ENCODE peak calls at places on chromosome 1, in five cellular contexts. R, D, W, A and S are unnamed samples.
A peak's percentile ranks its signal among the peaks of the same experiment; 100 is the strongest.

GRCh38 chr1:64536836-64537490 is 67.0 kb downstream of the CACHD1 start:
- DNase-seq in R (no peak), D (no peak), W (no peak), A (no peak), S (no peak)

GRCh38 chr1:154598871-154599635 is 8.9 kb downstream of the ADAR start:
- DNase-seq in R (no peak), D (no peak), W (no peak), A (no peak), S (no peak)

GRCh38 chr1:180519846-180520245 is 17.5 kb upstream of the ACBD6 start:
- DNase-seq in R (no peak), D (no peak), W (no peak), A (no peak), S (no peak)

GRCh38 chr1:201946224-201946908 is at the start of gene LMOD1:
- DNase-seq in R (peak; percentile 72), D (peak; percentile 84), W (no peak), A (peak; percentile 74), S (no peak)

GRCh38 chr1:165387956-165388355 is 31.4 kb upstream of the LMX1A start:
- DNase-seq in R (no peak), D (no peak), W (no peak), A (no peak), S (no peak)

GRCh38 chr1:248111157-248111556 is 16.2 kb downstream of the OR2L13 start:
- DNase-seq in R (no peak), D (no peak), W (no peak), A (no peak), S (no peak)

GRCh38 chr1:151371744-151372410 is 628 bp downstream of the SELENBP1 start:
- DNase-seq in R (peak; percentile 73), D (no peak), W (no peak), A (no peak), S (no peak)

GRCh38 chr1:203328714-203329122 is 22.2 kb downstream of the FMOD start:
- DNase-seq in R (peak; percentile 74), D (no peak), W (no peak), A (no peak), S (no peak)

GRCh38 chr1:71351438-71351837 is 270.6 kb upstream of the ZRANB2 start:
- DNase-seq in R (no peak), D (no peak), W (no peak), A (no peak), S (no peak)

GRCh38 chr1:1068374-1069060 is 5.6 kb downstream of the RNF223 start:
- DNase-seq in R (peak; percentile 87), D (peak; percentile 71), W (no peak), A (no peak), S (peak; percentile 37)

GRCh38 chr1:111569913-111570312 is 49.7 kb upstream of the RAP1A start:
- DNase-seq in R (no peak), D (no peak), W (no peak), A (no peak), S (no peak)

GRCh38 chr1:9371391-9371935 is 78.8 kb downstream of the SPSB1 start:
- DNase-seq in R (peak; percentile 33), D (no peak), W (no peak), A (no peak), S (no peak)

GRCh38 chr1:27522148-27522859 is 32.3 kb upstream of the WASF2 start:
- DNase-seq in R (no peak), D (no peak), W (no peak), A (peak; percentile 87), S (no peak)

GRCh38 chr1:34460193-34460592 is 283.5 kb downstream of the C1orf94 start:
- DNase-seq in R (peak; percentile 60), D (peak; percentile 85), W (peak; percentile 31), A (no peak), S (peak; percentile 79)

GRCh38 chr1:208239518-208240381 is 4.4 kb downstream of the PLXNA2 start:
- DNase-seq in R (peak; percentile 84), D (no peak), W (no peak), A (no peak), S (no peak)

GRCh38 chr1:10905841-10906655 is 106.4 kb upstream of the TARDBP start:
- DNase-seq in R (no peak), D (no peak), W (no peak), A (no peak), S (no peak)

GRCh38 chr1:7621334-7622219 is 149.5 kb upstream of the VAMP3 start:
- DNase-seq in R (no peak), D (no peak), W (no peak), A (no peak), S (no peak)

GRCh38 chr1:56452027-56453011 is 127.0 kb downstream of the PLPP3 start:
- DNase-seq in R (no peak), D (no peak), W (no peak), A (peak; percentile 35), S (no peak)

GRCh38 chr1:12454406-12455391 is 163.3 kb downstream of the DHRS3 start:
- DNase-seq in R (no peak), D (no peak), W (no peak), A (peak; percentile 81), S (no peak)

GRCh38 chr1:210739627-210740026 is 394.3 kb downstream of the KCNH1 start:
- DNase-seq in R (no peak), D (no peak), W (no peak), A (no peak), S (no peak)

GRCh38 chr1:235831148-235831547 is 35.6 kb downstream of the LYST start:
- DNase-seq in R (no peak), D (no peak), W (peak; percentile 35), A (no peak), S (peak; percentile 75)

GRCh38 chr1:41218152-41218551 is 24.0 kb downstream of the SCMH1 start:
- DNase-seq in R (no peak), D (no peak), W (no peak), A (no peak), S (no peak)

GRCh38 chr1:46062651-46063319 is 69.6 kb downstream of the PIK3R3 start:
- DNase-seq in R (peak; percentile 22), D (no peak), W (peak; percentile 51), A (no peak), S (peak; percentile 56)

GRCh38 chr1:205963352-205963751 is 20.1 kb upstream of the SLC26A9 start:
- DNase-seq in R (no peak), D (no peak), W (no peak), A (no peak), S (no peak)

GRCh38 chr1:93661829-93662474 is 19.7 kb downstream of the BCAR3 start:
- DNase-seq in R (no peak), D (no peak), W (no peak), A (no peak), S (peak; percentile 13)

GRCh38 chr1:209835782-209836298 is 8.1 kb downstream of the UTP25 start:
- DNase-seq in R (no peak), D (no peak), W (no peak), A (no peak), S (no peak)

GRCh38 chr1:8813016-8813763 is 4.2 kb downstream of the RERE start:
- DNase-seq in R (no peak), D (no peak), W (no peak), A (no peak), S (no peak)

GRCh38 chr1:242212401-242212800 is 213.5 kb upstream of the MAP1LC3C start:
- DNase-seq in R (no peak), D (peak; percentile 62), W (no peak), A (no peak), S (no peak)

GRCh38 chr1:26190373-26190987 is at the start of gene CATSPER4:
- DNase-seq in R (no peak), D (peak; percentile 77), W (no peak), A (no peak), S (no peak)

GRCh38 chr1:239368436-239369109 is 17.8 kb upstream of the CHRM3 start:
- DNase-seq in R (peak; percentile 63), D (no peak), W (no peak), A (no peak), S (no peak)

GRCh38 chr1:64654519-64655341 is 90.1 kb upstream of the RAVER2 start:
- DNase-seq in R (no peak), D (no peak), W (no peak), A (no peak), S (no peak)

GRCh38 chr1:154743536-154744036 is 126.5 kb downstream of the KCNN3 start:
- DNase-seq in R (no peak), D (no peak), W (no peak), A (no peak), S (no peak)

GRCh38 chr1:20416706-20417105 is 69.3 kb downstream of the CAMK2N1 start:
- DNase-seq in R (no peak), D (no peak), W (no peak), A (no peak), S (no peak)

DNA sequence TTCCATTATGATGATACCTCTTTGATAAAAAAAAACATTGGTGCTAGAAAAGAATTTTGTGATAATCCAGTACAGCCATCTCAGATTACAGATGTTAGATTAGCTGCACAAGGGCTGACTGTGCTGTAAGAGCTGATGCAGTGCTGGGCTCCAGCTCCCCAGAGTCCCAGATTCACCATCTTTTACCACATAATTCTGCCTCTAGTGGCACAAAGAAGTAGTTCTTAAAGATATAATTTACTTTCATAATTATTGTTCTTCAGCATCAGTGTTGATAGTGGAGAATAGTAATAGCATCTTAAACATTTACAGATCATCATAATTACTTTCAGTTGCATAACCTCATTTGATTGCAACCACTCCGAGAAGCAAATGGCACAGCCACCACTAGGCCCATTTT is 262.1 kb downstream of the BRINP2 start:
- DNase-seq in R (no peak), D (no peak), W (no peak), A (no peak), S (no peak)
- TF ChIP-seq CTCF in R (no peak), D (peak; percentile 38), W (no peak), A (no peak), S (peak; percentile 15)

DNA sequence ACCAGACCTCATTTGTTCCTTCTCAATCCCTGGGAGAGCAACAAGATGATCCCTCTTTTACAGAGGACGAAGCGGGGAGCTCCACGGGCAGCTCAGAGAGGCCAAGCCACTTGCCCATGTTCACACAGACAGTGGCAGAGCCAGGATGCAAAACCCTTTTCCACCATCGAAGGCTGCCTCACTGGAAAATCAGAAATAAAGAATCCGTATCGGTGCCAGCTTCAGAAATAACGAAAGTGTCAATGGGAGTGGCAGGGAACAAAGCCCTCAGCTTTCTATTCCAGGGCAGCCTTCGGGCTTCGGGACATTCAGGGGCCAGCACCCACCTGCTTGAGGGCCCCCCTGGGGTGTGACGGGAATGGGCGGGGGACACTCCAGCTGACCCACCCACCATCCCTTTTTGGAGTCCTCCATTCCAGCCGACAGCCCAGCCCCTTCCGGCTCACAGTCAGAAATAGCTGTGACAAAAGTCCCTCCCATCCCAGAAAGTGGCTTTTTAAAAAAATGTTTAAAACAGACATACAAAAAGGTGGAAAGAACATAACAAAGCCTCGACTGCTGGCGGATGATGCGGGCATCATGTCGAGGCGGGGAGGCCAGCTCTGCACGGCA is 6.0 kb downstream of the IFFO2 start:
- DNase-seq in R (no peak), D (no peak), W (no peak), A (no peak), S (peak; percentile 74)
- H3K4me3 ChIP-seq in R (peak overlapping the region; percentile 16), D (no peak overlapping the region), W (peak overlapping the region; percentile 73), A (peak overlapping the region; percentile 1), S (peak overlapping the region; percentile 77)

GRCh38 chr1:30745834-30746208 is 11.8 kb downstream of the LAPTM5 start:
- DNase-seq in R (no peak), D (no peak), W (no peak), A (no peak), S (peak; percentile 66)
- TF ChIP-seq CTCF in R (no peak), D (no peak), W (no peak), A (no peak), S (no peak)

DNA sequence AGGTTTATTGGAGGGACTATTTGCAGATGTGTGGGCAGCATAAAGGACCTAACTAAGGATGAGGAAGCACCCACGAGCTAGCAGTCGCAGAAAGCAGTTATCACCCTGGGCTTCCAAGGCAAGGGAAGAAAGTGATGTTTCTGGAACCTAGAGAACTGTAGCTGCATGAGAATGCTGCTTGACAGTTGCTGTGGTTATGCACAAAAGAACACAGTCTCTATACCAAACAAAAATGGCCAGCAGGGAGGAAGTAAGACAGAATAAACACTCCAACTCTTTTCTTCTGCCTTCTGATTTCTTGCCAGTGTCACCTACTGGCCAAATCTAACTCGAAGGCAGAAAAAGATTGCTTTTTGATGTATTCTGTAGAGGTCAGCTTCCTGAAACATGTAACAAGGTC is 190.2 kb downstream of the RASAL2 start:
- DNase-seq in R (no peak), D (no peak), W (no peak), A (no peak), S (no peak)
- H3K4me3 ChIP-seq in R (no peak overlapping the region), D (no peak overlapping the region), W (no peak overlapping the region), A (no peak overlapping the region), S (no peak overlapping the region)